ENCODE peak calls at places on chromosomes 7 and 10, in ten cellular contexts. One of them, this sample, is unnamed.

GRCh38 chr10:9081253-9081652 is 1026.8 kb downstream of the GATA3 start:
- DNase-seq in posterior cingulate gyrus: no peak
- DNase-seq in IMR-90: no peak
- DNase-seq in activated T-helper 1 cell treated with anti-CD3 and anti-CD28 coated beads, Interleukin-12 subunit alpha, Interleukin-12 subunit beta, Interleukin-2, Interleukin-4 antibody, amounts not matched to agents 30 ng/mL and 10 ng/mL and 1 ng/mL, durations not matched to agents 14 hours and 24 hours and 36 hours: no peak
- DNase-seq in Calu3: no peak
- DNase-seq in epithelial cell of esophagus: peak
- DNase-seq in stimulated activated CD4-positive, alpha-beta T cell treated with anti-CD3 and anti-CD28 coated beads, Interleukin-2, amount 100 ng/mL, for 48 hours: no peak
- DNase-seq in activated naive CD4-positive, alpha-beta T cell treated with Interleukin-2 at 50 U/mL for 16 hours: no peak
- DNase-seq in ELF-1: no peak
- DNase-seq in nephron progenitor cell: no peak
- DNase-seq in this sample: no peak

GRCh38 chr7:100632951-100633717 is 8.2 kb downstream of the TFR2 start:
- DNase-seq in posterior cingulate gyrus: no peak
- DNase-seq in IMR-90: peak
- DNase-seq in activated T-helper 1 cell treated with anti-CD3 and anti-CD28 coated beads, Interleukin-12 subunit alpha, Interleukin-12 subunit beta, Interleukin-2, Interleukin-4 antibody, amounts not matched to agents 30 ng/mL and 10 ng/mL and 1 ng/mL, durations not matched to agents 14 hours and 24 hours and 36 hours: peak
- DNase-seq in Calu3: peak
- DNase-seq in epithelial cell of esophagus: peak
- DNase-seq in stimulated activated CD4-positive, alpha-beta T cell treated with anti-CD3 and anti-CD28 coated beads, Interleukin-2, amount 100 ng/mL, for 48 hours: peak
- DNase-seq in activated naive CD4-positive, alpha-beta T cell treated with Interleukin-2 at 50 U/mL for 16 hours: peak
- DNase-seq in ELF-1: peak
- DNase-seq in nephron progenitor cell: peak
- DNase-seq in this sample: peak

GRCh38 chr7:106021211-106022067 is 58.4 kb downstream of the CDHR3 start:
- DNase-seq in posterior cingulate gyrus: no peak
- DNase-seq in IMR-90: peak
- DNase-seq in activated T-helper 1 cell treated with anti-CD3 and anti-CD28 coated beads, Interleukin-12 subunit alpha, Interleukin-12 subunit beta, Interleukin-2, Interleukin-4 antibody, amounts not matched to agents 30 ng/mL and 10 ng/mL and 1 ng/mL, durations not matched to agents 14 hours and 24 hours and 36 hours: no peak
- DNase-seq in Calu3: no peak
- DNase-seq in epithelial cell of esophagus: peak
- DNase-seq in stimulated activated CD4-positive, alpha-beta T cell treated with anti-CD3 and anti-CD28 coated beads, Interleukin-2, amount 100 ng/mL, for 48 hours: no peak
- DNase-seq in activated naive CD4-positive, alpha-beta T cell treated with Interleukin-2 at 50 U/mL for 16 hours: no peak
- DNase-seq in ELF-1: peak
- DNase-seq in nephron progenitor cell: no peak
- DNase-seq in this sample: peak

GRCh38 chr10:6200588-6201510 is 1.9 kb upstream of the PFKFB3 start:
- DNase-seq in posterior cingulate gyrus: no peak
- DNase-seq in IMR-90: peak
- DNase-seq in activated T-helper 1 cell treated with anti-CD3 and anti-CD28 coated beads, Interleukin-12 subunit alpha, Interleukin-12 subunit beta, Interleukin-2, Interleukin-4 antibody, amounts not matched to agents 30 ng/mL and 10 ng/mL and 1 ng/mL, durations not matched to agents 14 hours and 24 hours and 36 hours: peak
- DNase-seq in Calu3: no peak
- DNase-seq in epithelial cell of esophagus: peak
- DNase-seq in stimulated activated CD4-positive, alpha-beta T cell treated with anti-CD3 and anti-CD28 coated beads, Interleukin-2, amount 100 ng/mL, for 48 hours: peak
- DNase-seq in activated naive CD4-positive, alpha-beta T cell treated with Interleukin-2 at 50 U/mL for 16 hours: peak
- DNase-seq in ELF-1: peak
- DNase-seq in nephron progenitor cell: peak
- DNase-seq in this sample: peak

GRCh38 chr7:155276800-155277375 is 20.8 kb upstream of the INSIG1 start:
- DNase-seq in posterior cingulate gyrus: no peak
- DNase-seq in IMR-90: no peak
- DNase-seq in activated T-helper 1 cell treated with anti-CD3 and anti-CD28 coated beads, Interleukin-12 subunit alpha, Interleukin-12 subunit beta, Interleukin-2, Interleukin-4 antibody, amounts not matched to agents 30 ng/mL and 10 ng/mL and 1 ng/mL, durations not matched to agents 14 hours and 24 hours and 36 hours: no peak
- DNase-seq in Calu3: no peak
- DNase-seq in epithelial cell of esophagus: no peak
- DNase-seq in stimulated activated CD4-positive, alpha-beta T cell treated with anti-CD3 and anti-CD28 coated beads, Interleukin-2, amount 100 ng/mL, for 48 hours: no peak
- DNase-seq in activated naive CD4-positive, alpha-beta T cell treated with Interleukin-2 at 50 U/mL for 16 hours: no peak
- DNase-seq in ELF-1: no peak
- DNase-seq in nephron progenitor cell: no peak
- DNase-seq in this sample: no peak

GRCh38 chr10:125720002-125720382 is 483 bp downstream of the EDRF1 start:
- DNase-seq in posterior cingulate gyrus: no peak
- DNase-seq in IMR-90: peak
- DNase-seq in activated T-helper 1 cell treated with anti-CD3 and anti-CD28 coated beads, Interleukin-12 subunit alpha, Interleukin-12 subunit beta, Interleukin-2, Interleukin-4 antibody, amounts not matched to agents 30 ng/mL and 10 ng/mL and 1 ng/mL, durations not matched to agents 14 hours and 24 hours and 36 hours: no peak
- DNase-seq in Calu3: no peak
- DNase-seq in epithelial cell of esophagus: no peak
- DNase-seq in stimulated activated CD4-positive, alpha-beta T cell treated with anti-CD3 and anti-CD28 coated beads, Interleukin-2, amount 100 ng/mL, for 48 hours: no peak
- DNase-seq in activated naive CD4-positive, alpha-beta T cell treated with Interleukin-2 at 50 U/mL for 16 hours: no peak
- DNase-seq in ELF-1: no peak
- DNase-seq in nephron progenitor cell: no peak
- DNase-seq in this sample: no peak

GRCh38 chr10:1661861-1662260 is 75.5 kb downstream of the ADARB2 start:
- DNase-seq in posterior cingulate gyrus: no peak
- DNase-seq in IMR-90: no peak
- DNase-seq in activated T-helper 1 cell treated with anti-CD3 and anti-CD28 coated beads, Interleukin-12 subunit alpha, Interleukin-12 subunit beta, Interleukin-2, Interleukin-4 antibody, amounts not matched to agents 30 ng/mL and 10 ng/mL and 1 ng/mL, durations not matched to agents 14 hours and 24 hours and 36 hours: no peak
- DNase-seq in Calu3: no peak
- DNase-seq in epithelial cell of esophagus: no peak
- DNase-seq in stimulated activated CD4-positive, alpha-beta T cell treated with anti-CD3 and anti-CD28 coated beads, Interleukin-2, amount 100 ng/mL, for 48 hours: no peak
- DNase-seq in activated naive CD4-positive, alpha-beta T cell treated with Interleukin-2 at 50 U/mL for 16 hours: no peak
- DNase-seq in ELF-1: no peak
- DNase-seq in nephron progenitor cell: no peak
- DNase-seq in this sample: no peak

GRCh38 chr10:110411047-110411410 is 86.7 kb upstream of the DUSP5 start:
- DNase-seq in posterior cingulate gyrus: no peak
- DNase-seq in IMR-90: peak
- DNase-seq in activated T-helper 1 cell treated with anti-CD3 and anti-CD28 coated beads, Interleukin-12 subunit alpha, Interleukin-12 subunit beta, Interleukin-2, Interleukin-4 antibody, amounts not matched to agents 30 ng/mL and 10 ng/mL and 1 ng/mL, durations not matched to agents 14 hours and 24 hours and 36 hours: no peak
- DNase-seq in Calu3: peak
- DNase-seq in epithelial cell of esophagus: peak
- DNase-seq in stimulated activated CD4-positive, alpha-beta T cell treated with anti-CD3 and anti-CD28 coated beads, Interleukin-2, amount 100 ng/mL, for 48 hours: no peak
- DNase-seq in activated naive CD4-positive, alpha-beta T cell treated with Interleukin-2 at 50 U/mL for 16 hours: no peak
- DNase-seq in ELF-1: no peak
- DNase-seq in nephron progenitor cell: no peak
- DNase-seq in this sample: no peak

GRCh38 chr10:103278424-103278823 is 1.5 kb downstream of the INA start:
- DNase-seq in posterior cingulate gyrus: no peak
- DNase-seq in IMR-90: no peak
- DNase-seq in activated T-helper 1 cell treated with anti-CD3 and anti-CD28 coated beads, Interleukin-12 subunit alpha, Interleukin-12 subunit beta, Interleukin-2, Interleukin-4 antibody, amounts not matched to agents 30 ng/mL and 10 ng/mL and 1 ng/mL, durations not matched to agents 14 hours and 24 hours and 36 hours: no peak
- DNase-seq in Calu3: no peak
- DNase-seq in epithelial cell of esophagus: no peak
- DNase-seq in stimulated activated CD4-positive, alpha-beta T cell treated with anti-CD3 and anti-CD28 coated beads, Interleukin-2, amount 100 ng/mL, for 48 hours: no peak
- DNase-seq in activated naive CD4-positive, alpha-beta T cell treated with Interleukin-2 at 50 U/mL for 16 hours: no peak
- DNase-seq in ELF-1: no peak
- DNase-seq in nephron progenitor cell: no peak
- DNase-seq in this sample: peak

GRCh38 chr10:48759113-48759901 is 74.6 kb downstream of the WDFY4 start:
- DNase-seq in posterior cingulate gyrus: no peak
- DNase-seq in IMR-90: no peak
- DNase-seq in activated T-helper 1 cell treated with anti-CD3 and anti-CD28 coated beads, Interleukin-12 subunit alpha, Interleukin-12 subunit beta, Interleukin-2, Interleukin-4 antibody, amounts not matched to agents 30 ng/mL and 10 ng/mL and 1 ng/mL, durations not matched to agents 14 hours and 24 hours and 36 hours: no peak
- DNase-seq in Calu3: no peak
- DNase-seq in epithelial cell of esophagus: no peak
- DNase-seq in stimulated activated CD4-positive, alpha-beta T cell treated with anti-CD3 and anti-CD28 coated beads, Interleukin-2, amount 100 ng/mL, for 48 hours: no peak
- DNase-seq in activated naive CD4-positive, alpha-beta T cell treated with Interleukin-2 at 50 U/mL for 16 hours: no peak
- DNase-seq in ELF-1: no peak
- DNase-seq in nephron progenitor cell: no peak
- DNase-seq in this sample: no peak

GRCh38 chr10:126423779-126424491 is 35.7 kb upstream of the ADAM12 start:
- DNase-seq in posterior cingulate gyrus: no peak
- DNase-seq in IMR-90: no peak
- DNase-seq in activated T-helper 1 cell treated with anti-CD3 and anti-CD28 coated beads, Interleukin-12 subunit alpha, Interleukin-12 subunit beta, Interleukin-2, Interleukin-4 antibody, amounts not matched to agents 30 ng/mL and 10 ng/mL and 1 ng/mL, durations not matched to agents 14 hours and 24 hours and 36 hours: no peak
- DNase-seq in Calu3: no peak
- DNase-seq in epithelial cell of esophagus: no peak
- DNase-seq in stimulated activated CD4-positive, alpha-beta T cell treated with anti-CD3 and anti-CD28 coated beads, Interleukin-2, amount 100 ng/mL, for 48 hours: no peak
- DNase-seq in activated naive CD4-positive, alpha-beta T cell treated with Interleukin-2 at 50 U/mL for 16 hours: no peak
- DNase-seq in ELF-1: no peak
- DNase-seq in nephron progenitor cell: no peak
- DNase-seq in this sample: no peak

GRCh38 chr10:132036887-132037675 is 28.7 kb upstream of the JAKMIP3 start:
- DNase-seq in posterior cingulate gyrus: peak
- DNase-seq in IMR-90: no peak
- DNase-seq in activated T-helper 1 cell treated with anti-CD3 and anti-CD28 coated beads, Interleukin-12 subunit alpha, Interleukin-12 subunit beta, Interleukin-2, Interleukin-4 antibody, amounts not matched to agents 30 ng/mL and 10 ng/mL and 1 ng/mL, durations not matched to agents 14 hours and 24 hours and 36 hours: no peak
- DNase-seq in Calu3: no peak
- DNase-seq in epithelial cell of esophagus: peak
- DNase-seq in stimulated activated CD4-positive, alpha-beta T cell treated with anti-CD3 and anti-CD28 coated beads, Interleukin-2, amount 100 ng/mL, for 48 hours: no peak
- DNase-seq in activated naive CD4-positive, alpha-beta T cell treated with Interleukin-2 at 50 U/mL for 16 hours: no peak
- DNase-seq in ELF-1: no peak
- DNase-seq in nephron progenitor cell: no peak
- DNase-seq in this sample: peak

GRCh38 chr10:99232357-99232999 is 3.2 kb downstream of the HPSE2 start:
- DNase-seq in posterior cingulate gyrus: no peak
- DNase-seq in IMR-90: no peak
- DNase-seq in activated T-helper 1 cell treated with anti-CD3 and anti-CD28 coated beads, Interleukin-12 subunit alpha, Interleukin-12 subunit beta, Interleukin-2, Interleukin-4 antibody, amounts not matched to agents 30 ng/mL and 10 ng/mL and 1 ng/mL, durations not matched to agents 14 hours and 24 hours and 36 hours: no peak
- DNase-seq in Calu3: no peak
- DNase-seq in epithelial cell of esophagus: no peak
- DNase-seq in stimulated activated CD4-positive, alpha-beta T cell treated with anti-CD3 and anti-CD28 coated beads, Interleukin-2, amount 100 ng/mL, for 48 hours: no peak
- DNase-seq in activated naive CD4-positive, alpha-beta T cell treated with Interleukin-2 at 50 U/mL for 16 hours: no peak
- DNase-seq in ELF-1: peak
- DNase-seq in nephron progenitor cell: peak
- DNase-seq in this sample: peak

GRCh38 chr7:13988765-13989137 is 715 bp downstream of the ETV1 start:
- DNase-seq in posterior cingulate gyrus: no peak
- DNase-seq in IMR-90: peak
- DNase-seq in activated T-helper 1 cell treated with anti-CD3 and anti-CD28 coated beads, Interleukin-12 subunit alpha, Interleukin-12 subunit beta, Interleukin-2, Interleukin-4 antibody, amounts not matched to agents 30 ng/mL and 10 ng/mL and 1 ng/mL, durations not matched to agents 14 hours and 24 hours and 36 hours: no peak
- DNase-seq in Calu3: peak
- DNase-seq in epithelial cell of esophagus: no peak
- DNase-seq in stimulated activated CD4-positive, alpha-beta T cell treated with anti-CD3 and anti-CD28 coated beads, Interleukin-2, amount 100 ng/mL, for 48 hours: no peak
- DNase-seq in activated naive CD4-positive, alpha-beta T cell treated with Interleukin-2 at 50 U/mL for 16 hours: no peak
- DNase-seq in ELF-1: peak
- DNase-seq in nephron progenitor cell: peak
- DNase-seq in this sample: peak

GRCh38 chr7:75596727-75597614 is 104.9 kb downstream of the SPDYE5 start:
- DNase-seq in posterior cingulate gyrus: no peak
- DNase-seq in IMR-90: peak
- DNase-seq in activated T-helper 1 cell treated with anti-CD3 and anti-CD28 coated beads, Interleukin-12 subunit alpha, Interleukin-12 subunit beta, Interleukin-2, Interleukin-4 antibody, amounts not matched to agents 30 ng/mL and 10 ng/mL and 1 ng/mL, durations not matched to agents 14 hours and 24 hours and 36 hours: no peak
- DNase-seq in Calu3: peak
- DNase-seq in epithelial cell of esophagus: no peak
- DNase-seq in stimulated activated CD4-positive, alpha-beta T cell treated with anti-CD3 and anti-CD28 coated beads, Interleukin-2, amount 100 ng/mL, for 48 hours: no peak
- DNase-seq in activated naive CD4-positive, alpha-beta T cell treated with Interleukin-2 at 50 U/mL for 16 hours: no peak
- DNase-seq in ELF-1: peak
- DNase-seq in nephron progenitor cell: no peak
- DNase-seq in this sample: no peak

GRCh38 chr10:32271617-32272016 is 75.3 kb downstream of the EPC1 start:
- DNase-seq in posterior cingulate gyrus: no peak
- DNase-seq in IMR-90: peak
- DNase-seq in activated T-helper 1 cell treated with anti-CD3 and anti-CD28 coated beads, Interleukin-12 subunit alpha, Interleukin-12 subunit beta, Interleukin-2, Interleukin-4 antibody, amounts not matched to agents 30 ng/mL and 10 ng/mL and 1 ng/mL, durations not matched to agents 14 hours and 24 hours and 36 hours: no peak
- DNase-seq in Calu3: no peak
- DNase-seq in epithelial cell of esophagus: peak
- DNase-seq in stimulated activated CD4-positive, alpha-beta T cell treated with anti-CD3 and anti-CD28 coated beads, Interleukin-2, amount 100 ng/mL, for 48 hours: no peak
- DNase-seq in activated naive CD4-positive, alpha-beta T cell treated with Interleukin-2 at 50 U/mL for 16 hours: no peak
- DNase-seq in ELF-1: no peak
- DNase-seq in nephron progenitor cell: no peak
- DNase-seq in this sample: no peak

GRCh38 chr10:91350651-91351081 is 59.5 kb upstream of the HECTD2 start:
- DNase-seq in posterior cingulate gyrus: no peak
- DNase-seq in IMR-90: no peak
- DNase-seq in activated T-helper 1 cell treated with anti-CD3 and anti-CD28 coated beads, Interleukin-12 subunit alpha, Interleukin-12 subunit beta, Interleukin-2, Interleukin-4 antibody, amounts not matched to agents 30 ng/mL and 10 ng/mL and 1 ng/mL, durations not matched to agents 14 hours and 24 hours and 36 hours: no peak
- DNase-seq in Calu3: no peak
- DNase-seq in epithelial cell of esophagus: peak
- DNase-seq in stimulated activated CD4-positive, alpha-beta T cell treated with anti-CD3 and anti-CD28 coated beads, Interleukin-2, amount 100 ng/mL, for 48 hours: no peak
- DNase-seq in activated naive CD4-positive, alpha-beta T cell treated with Interleukin-2 at 50 U/mL for 16 hours: no peak
- DNase-seq in ELF-1: no peak
- DNase-seq in nephron progenitor cell: no peak
- DNase-seq in this sample: no peak

GRCh38 chr10:89391882-89392756 is at the start of gene IFIT1:
- DNase-seq in posterior cingulate gyrus: no peak
- DNase-seq in IMR-90: peak
- DNase-seq in activated T-helper 1 cell treated with anti-CD3 and anti-CD28 coated beads, Interleukin-12 subunit alpha, Interleukin-12 subunit beta, Interleukin-2, Interleukin-4 antibody, amounts not matched to agents 30 ng/mL and 10 ng/mL and 1 ng/mL, durations not matched to agents 14 hours and 24 hours and 36 hours: peak
- DNase-seq in Calu3: peak
- DNase-seq in epithelial cell of esophagus: peak
- DNase-seq in stimulated activated CD4-positive, alpha-beta T cell treated with anti-CD3 and anti-CD28 coated beads, Interleukin-2, amount 100 ng/mL, for 48 hours: no peak
- DNase-seq in activated naive CD4-positive, alpha-beta T cell treated with Interleukin-2 at 50 U/mL for 16 hours: peak
- DNase-seq in ELF-1: peak
- DNase-seq in nephron progenitor cell: no peak
- DNase-seq in this sample: peak

GRCh38 chr10:78065616-78066410 is 32.1 kb downstream of the RPS24 start:
- DNase-seq in posterior cingulate gyrus: no peak
- DNase-seq in IMR-90: no peak
- DNase-seq in activated T-helper 1 cell treated with anti-CD3 and anti-CD28 coated beads, Interleukin-12 subunit alpha, Interleukin-12 subunit beta, Interleukin-2, Interleukin-4 antibody, amounts not matched to agents 30 ng/mL and 10 ng/mL and 1 ng/mL, durations not matched to agents 14 hours and 24 hours and 36 hours: no peak
- DNase-seq in Calu3: peak
- DNase-seq in epithelial cell of esophagus: peak
- DNase-seq in stimulated activated CD4-positive, alpha-beta T cell treated with anti-CD3 and anti-CD28 coated beads, Interleukin-2, amount 100 ng/mL, for 48 hours: no peak
- DNase-seq in activated naive CD4-positive, alpha-beta T cell treated with Interleukin-2 at 50 U/mL for 16 hours: no peak
- DNase-seq in ELF-1: no peak
- DNase-seq in nephron progenitor cell: no peak
- DNase-seq in this sample: no peak

GRCh38 chr10:116947838-116948529 is 57.0 kb downstream of the SHTN1 start:
- DNase-seq in posterior cingulate gyrus: no peak
- DNase-seq in IMR-90: peak
- DNase-seq in activated T-helper 1 cell treated with anti-CD3 and anti-CD28 coated beads, Interleukin-12 subunit alpha, Interleukin-12 subunit beta, Interleukin-2, Interleukin-4 antibody, amounts not matched to agents 30 ng/mL and 10 ng/mL and 1 ng/mL, durations not matched to agents 14 hours and 24 hours and 36 hours: no peak
- DNase-seq in Calu3: peak
- DNase-seq in epithelial cell of esophagus: peak
- DNase-seq in stimulated activated CD4-positive, alpha-beta T cell treated with anti-CD3 and anti-CD28 coated beads, Interleukin-2, amount 100 ng/mL, for 48 hours: no peak
- DNase-seq in activated naive CD4-positive, alpha-beta T cell treated with Interleukin-2 at 50 U/mL for 16 hours: no peak
- DNase-seq in ELF-1: peak
- DNase-seq in nephron progenitor cell: no peak
- DNase-seq in this sample: peak

GRCh38 chr10:86753638-86754434 is 2.6 kb upstream of the BMPR1A start:
- DNase-seq in posterior cingulate gyrus: no peak
- DNase-seq in IMR-90: no peak
- DNase-seq in activated T-helper 1 cell treated with anti-CD3 and anti-CD28 coated beads, Interleukin-12 subunit alpha, Interleukin-12 subunit beta, Interleukin-2, Interleukin-4 antibody, amounts not matched to agents 30 ng/mL and 10 ng/mL and 1 ng/mL, durations not matched to agents 14 hours and 24 hours and 36 hours: no peak
- DNase-seq in Calu3: no peak
- DNase-seq in epithelial cell of esophagus: peak
- DNase-seq in stimulated activated CD4-positive, alpha-beta T cell treated with anti-CD3 and anti-CD28 coated beads, Interleukin-2, amount 100 ng/mL, for 48 hours: no peak
- DNase-seq in activated naive CD4-positive, alpha-beta T cell treated with Interleukin-2 at 50 U/mL for 16 hours: no peak
- DNase-seq in ELF-1: no peak
- DNase-seq in nephron progenitor cell: no peak
- DNase-seq in this sample: no peak

GRCh38 chr10:61828034-61828433 is 73.5 kb upstream of the ARID5B start:
- DNase-seq in posterior cingulate gyrus: no peak
- DNase-seq in IMR-90: no peak
- DNase-seq in activated T-helper 1 cell treated with anti-CD3 and anti-CD28 coated beads, Interleukin-12 subunit alpha, Interleukin-12 subunit beta, Interleukin-2, Interleukin-4 antibody, amounts not matched to agents 30 ng/mL and 10 ng/mL and 1 ng/mL, durations not matched to agents 14 hours and 24 hours and 36 hours: no peak
- DNase-seq in Calu3: no peak
- DNase-seq in epithelial cell of esophagus: no peak
- DNase-seq in stimulated activated CD4-positive, alpha-beta T cell treated with anti-CD3 and anti-CD28 coated beads, Interleukin-2, amount 100 ng/mL, for 48 hours: no peak
- DNase-seq in activated naive CD4-positive, alpha-beta T cell treated with Interleukin-2 at 50 U/mL for 16 hours: no peak
- DNase-seq in ELF-1: no peak
- DNase-seq in nephron progenitor cell: no peak
- DNase-seq in this sample: no peak

GRCh38 chr7:66258409-66258808 is 53.3 kb downstream of the TPST1 start:
- DNase-seq in posterior cingulate gyrus: no peak
- DNase-seq in IMR-90: no peak
- DNase-seq in activated T-helper 1 cell treated with anti-CD3 and anti-CD28 coated beads, Interleukin-12 subunit alpha, Interleukin-12 subunit beta, Interleukin-2, Interleukin-4 antibody, amounts not matched to agents 30 ng/mL and 10 ng/mL and 1 ng/mL, durations not matched to agents 14 hours and 24 hours and 36 hours: no peak
- DNase-seq in Calu3: no peak
- DNase-seq in epithelial cell of esophagus: no peak
- DNase-seq in stimulated activated CD4-positive, alpha-beta T cell treated with anti-CD3 and anti-CD28 coated beads, Interleukin-2, amount 100 ng/mL, for 48 hours: no peak
- DNase-seq in activated naive CD4-positive, alpha-beta T cell treated with Interleukin-2 at 50 U/mL for 16 hours: no peak
- DNase-seq in ELF-1: no peak
- DNase-seq in nephron progenitor cell: no peak
- DNase-seq in this sample: peak

GRCh38 chr7:4798706-4799235 is 23.3 kb downstream of the AP5Z1 start:
- DNase-seq in posterior cingulate gyrus: no peak
- DNase-seq in IMR-90: no peak
- DNase-seq in activated T-helper 1 cell treated with anti-CD3 and anti-CD28 coated beads, Interleukin-12 subunit alpha, Interleukin-12 subunit beta, Interleukin-2, Interleukin-4 antibody, amounts not matched to agents 30 ng/mL and 10 ng/mL and 1 ng/mL, durations not matched to agents 14 hours and 24 hours and 36 hours: no peak
- DNase-seq in Calu3: no peak
- DNase-seq in epithelial cell of esophagus: no peak
- DNase-seq in stimulated activated CD4-positive, alpha-beta T cell treated with anti-CD3 and anti-CD28 coated beads, Interleukin-2, amount 100 ng/mL, for 48 hours: no peak
- DNase-seq in activated naive CD4-positive, alpha-beta T cell treated with Interleukin-2 at 50 U/mL for 16 hours: no peak
- DNase-seq in ELF-1: no peak
- DNase-seq in nephron progenitor cell: no peak
- DNase-seq in this sample: no peak

GRCh38 chr10:71269301-71270288 is 49.5 kb upstream of the SLC29A3 start:
- DNase-seq in posterior cingulate gyrus: no peak
- DNase-seq in IMR-90: peak
- DNase-seq in activated T-helper 1 cell treated with anti-CD3 and anti-CD28 coated beads, Interleukin-12 subunit alpha, Interleukin-12 subunit beta, Interleukin-2, Interleukin-4 antibody, amounts not matched to agents 30 ng/mL and 10 ng/mL and 1 ng/mL, durations not matched to agents 14 hours and 24 hours and 36 hours: no peak
- DNase-seq in Calu3: no peak
- DNase-seq in epithelial cell of esophagus: no peak
- DNase-seq in stimulated activated CD4-positive, alpha-beta T cell treated with anti-CD3 and anti-CD28 coated beads, Interleukin-2, amount 100 ng/mL, for 48 hours: no peak
- DNase-seq in activated naive CD4-positive, alpha-beta T cell treated with Interleukin-2 at 50 U/mL for 16 hours: no peak
- DNase-seq in ELF-1: peak
- DNase-seq in nephron progenitor cell: peak
- DNase-seq in this sample: peak

GRCh38 chr7:13682626-13683025 is 306.8 kb downstream of the ETV1 start:
- DNase-seq in posterior cingulate gyrus: no peak
- DNase-seq in IMR-90: no peak
- DNase-seq in activated T-helper 1 cell treated with anti-CD3 and anti-CD28 coated beads, Interleukin-12 subunit alpha, Interleukin-12 subunit beta, Interleukin-2, Interleukin-4 antibody, amounts not matched to agents 30 ng/mL and 10 ng/mL and 1 ng/mL, durations not matched to agents 14 hours and 24 hours and 36 hours: no peak
- DNase-seq in Calu3: no peak
- DNase-seq in epithelial cell of esophagus: no peak
- DNase-seq in stimulated activated CD4-positive, alpha-beta T cell treated with anti-CD3 and anti-CD28 coated beads, Interleukin-2, amount 100 ng/mL, for 48 hours: no peak
- DNase-seq in activated naive CD4-positive, alpha-beta T cell treated with Interleukin-2 at 50 U/mL for 16 hours: no peak
- DNase-seq in ELF-1: no peak
- DNase-seq in nephron progenitor cell: no peak
- DNase-seq in this sample: no peak

GRCh38 chr7:1403844-1404404 is 55.3 kb downstream of the MICALL2 start:
- DNase-seq in posterior cingulate gyrus: no peak
- DNase-seq in IMR-90: peak
- DNase-seq in activated T-helper 1 cell treated with anti-CD3 and anti-CD28 coated beads, Interleukin-12 subunit alpha, Interleukin-12 subunit beta, Interleukin-2, Interleukin-4 antibody, amounts not matched to agents 30 ng/mL and 10 ng/mL and 1 ng/mL, durations not matched to agents 14 hours and 24 hours and 36 hours: no peak
- DNase-seq in Calu3: peak
- DNase-seq in epithelial cell of esophagus: no peak
- DNase-seq in stimulated activated CD4-positive, alpha-beta T cell treated with anti-CD3 and anti-CD28 coated beads, Interleukin-2, amount 100 ng/mL, for 48 hours: no peak
- DNase-seq in activated naive CD4-positive, alpha-beta T cell treated with Interleukin-2 at 50 U/mL for 16 hours: no peak
- DNase-seq in ELF-1: no peak
- DNase-seq in nephron progenitor cell: peak
- DNase-seq in this sample: peak

GRCh38 chr10:101126684-101127628 is 4.1 kb upstream of the TLX1 start:
- DNase-seq in posterior cingulate gyrus: no peak
- DNase-seq in IMR-90: no peak
- DNase-seq in activated T-helper 1 cell treated with anti-CD3 and anti-CD28 coated beads, Interleukin-12 subunit alpha, Interleukin-12 subunit beta, Interleukin-2, Interleukin-4 antibody, amounts not matched to agents 30 ng/mL and 10 ng/mL and 1 ng/mL, durations not matched to agents 14 hours and 24 hours and 36 hours: no peak
- DNase-seq in Calu3: no peak
- DNase-seq in epithelial cell of esophagus: no peak
- DNase-seq in stimulated activated CD4-positive, alpha-beta T cell treated with anti-CD3 and anti-CD28 coated beads, Interleukin-2, amount 100 ng/mL, for 48 hours: no peak
- DNase-seq in activated naive CD4-positive, alpha-beta T cell treated with Interleukin-2 at 50 U/mL for 16 hours: no peak
- DNase-seq in ELF-1: no peak
- DNase-seq in nephron progenitor cell: no peak
- DNase-seq in this sample: peak